ENCODE peak calls at places on chromosomes 7 and 10, in eight cellular contexts. Z is fibroblast of lung, I is AG09309, W is left lung, D is kidney epithelial cell, U is RWPE2, G is ascending aorta, K is psoas muscle. X is an unnamed sample.

GRCh38 chr10:30432631-30433285 is 1.2 kb upstream of the MAP3K8 start:
- DNase-seq in G (peak), I (no peak), D (no peak), U (no peak), K (no peak), W (peak), Z (peak), X (no peak)

GRCh38 chr7:157581740-157582139 is 244.9 kb downstream of the DNAJB6 start:
- DNase-seq in G (no peak), K (no peak), W (no peak), I (no peak), Z (no peak), U (no peak), D (no peak), X (no peak)

GRCh38 chr7:44307905-44308740 is 17.3 kb downstream of the CAMK2B start:
- DNase-seq in D (no peak), K (no peak), G (peak), I (no peak), W (peak), Z (no peak), U (no peak), X (peak)

GRCh38 chr7:47594406-47594805 is 12.5 kb upstream of the TNS3 start:
- DNase-seq in Z (no peak), U (no peak), G (no peak), I (no peak), D (no peak), W (no peak), K (no peak), X (no peak)

GRCh38 chr10:127962205-127962604 is 55.3 kb downstream of the PTPRE start:
- DNase-seq in G (no peak), Z (no peak), W (no peak), K (no peak), D (no peak), U (no peak), I (no peak), X (no peak)

GRCh38 chr7:128939075-128939860 is 1.5 kb downstream of the IRF5 start:
- DNase-seq in W (peak), Z (no peak), D (no peak), U (no peak), I (no peak), K (no peak), G (no peak), X (no peak)

GRCh38 chr7:46970131-46970430 is 611.8 kb downstream of the TNS3 start:
- DNase-seq in W (no peak), Z (no peak), K (no peak), U (no peak), G (no peak), I (no peak), D (no peak), X (no peak)

GRCh38 chr7:103031024-103031423 is 43.6 kb downstream of the FBXL13 start:
- DNase-seq in W (no peak), Z (no peak), G (no peak), I (no peak), U (no peak), D (no peak), K (no peak), X (no peak)

GRCh38 chr10:86155034-86155656 is 211.4 kb downstream of the GRID1 start:
- DNase-seq in U (no peak), W (no peak), G (no peak), I (no peak), K (no peak), D (no peak), Z (no peak), X (no peak)

GRCh38 chr10:98433881-98434732 is 12.6 kb downstream of the HPS1 start:
- DNase-seq in I (no peak), G (peak), K (no peak), D (peak), Z (peak), U (no peak), W (no peak), X (no peak)

GRCh38 chr10:56633876-56634452 is 272.9 kb upstream of the ZWINT start:
- DNase-seq in D (no peak), W (no peak), G (no peak), U (no peak), I (no peak), K (no peak), Z (no peak), X (no peak)

DNA sequence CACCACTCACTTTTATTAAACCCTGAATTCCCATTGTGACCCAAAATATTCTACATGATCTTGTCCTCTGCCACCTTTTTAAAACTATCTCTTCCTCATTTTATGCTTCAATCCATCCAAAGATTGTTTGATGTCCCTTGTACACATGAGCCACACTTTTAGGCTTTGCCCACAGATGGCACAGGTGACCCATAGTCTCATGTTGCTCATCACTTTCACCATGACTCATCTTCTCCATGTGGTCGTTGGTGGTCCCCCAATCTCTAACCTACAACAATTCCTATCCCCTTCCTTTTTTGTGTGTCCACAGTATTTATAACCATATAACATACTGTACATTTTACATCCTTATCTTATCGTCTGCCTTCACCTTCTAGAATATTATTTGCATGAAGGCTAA is 271.5 kb upstream of the ZWINT start:
- DNase-seq in Z (no peak), K (no peak), U (no peak), D (no peak), W (no peak), G (no peak), I (no peak), X (no peak)
- TF ChIP-seq CTCF in Z (no peak), K (no peak), U (no peak), D (no peak), W (no peak), G (no peak), I (no peak), X (no peak)

GRCh38 chr7:149735181-149735602 is 38.2 kb downstream of the ZNF467 start:
- DNase-seq in I (no peak), K (no peak), W (no peak), G (no peak), U (no peak), D (no peak), Z (no peak), X (no peak)
- TF ChIP-seq CTCF in I (no peak), K (no peak), W (no peak), G (no peak), U (no peak), D (no peak), Z (no peak), X (no peak)

DNA sequence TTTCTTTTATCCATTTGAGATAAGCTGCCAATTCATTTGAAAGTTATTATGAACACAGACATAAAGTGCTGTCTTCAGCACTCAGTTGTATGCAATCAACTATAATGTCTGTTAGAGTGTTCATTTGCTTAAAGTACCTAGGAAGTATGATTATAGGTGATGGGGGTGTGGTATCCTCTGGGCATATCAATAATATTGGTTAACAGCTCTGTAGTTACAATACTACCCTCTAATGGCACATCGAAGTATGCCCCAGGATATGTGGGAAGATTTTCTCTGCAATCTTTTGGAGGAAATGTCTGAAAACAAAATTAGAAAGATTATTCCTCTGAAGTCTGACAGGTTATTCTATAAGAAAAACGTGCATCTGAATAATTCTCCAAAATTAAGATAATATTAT is 429.7 kb downstream of the ARL4A start:
- DNase-seq in I (no peak), W (no peak), D (no peak), Z (peak), K (no peak), U (no peak), G (no peak), X (no peak)
- TF ChIP-seq CTCF in I (peak), W (no peak), D (peak), Z (peak), K (no peak), U (peak), G (no peak), X (no peak)

DNA sequence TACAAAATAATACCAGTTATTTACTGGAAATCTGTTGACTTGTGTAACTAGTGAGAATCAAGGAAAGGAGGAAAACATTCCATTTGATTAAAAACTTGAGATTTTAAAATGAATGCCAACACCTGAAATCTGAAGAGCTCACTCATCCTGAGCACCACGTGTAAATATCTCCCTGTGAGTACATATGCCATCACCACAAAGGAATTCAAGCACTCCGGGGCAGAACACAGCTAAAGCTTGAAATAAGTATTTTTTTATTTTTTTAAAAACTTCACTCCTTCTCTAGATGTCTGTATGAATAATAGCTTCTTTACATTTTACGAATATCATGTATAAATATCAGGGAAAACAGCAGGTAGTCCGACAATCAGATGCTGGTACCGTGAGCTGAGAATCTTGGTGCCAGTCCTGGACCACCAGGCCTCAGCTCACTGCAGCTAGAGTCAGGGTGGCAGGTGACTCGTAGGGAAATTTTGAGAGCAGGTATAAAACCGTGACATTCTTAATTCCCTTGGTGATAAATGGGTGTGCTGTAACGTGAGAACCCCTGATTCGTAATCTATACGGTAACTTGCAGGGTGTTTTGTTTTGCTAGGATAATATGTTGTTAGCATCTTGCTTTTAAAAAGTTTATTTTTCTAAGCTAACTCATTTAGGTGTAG is 12.7 kb downstream of the LMTK2 start:
- DNase-seq in G (no peak), K (no peak), Z (peak), I (peak), W (no peak), U (no peak), D (peak), X (no peak)
- TF ChIP-seq CTCF in G (no peak), K (no peak), Z (no peak), I (no peak), W (no peak), U (no peak), D (no peak), X (no peak)

GRCh38 chr10:16520900-16521299 is 779 bp downstream of the C1QL3 start:
- DNase-seq in Z (peak), D (no peak), I (no peak), W (no peak), U (no peak), K (no peak), G (peak), X (no peak)
- TF ChIP-seq CTCF in Z (peak), D (peak), I (peak), W (no peak), U (peak), K (no peak), G (peak), X (no peak)

GRCh38 chr7:32206987-32207386 is 136.8 kb upstream of the PDE1C start:
- DNase-seq in W (no peak), I (no peak), U (no peak), G (no peak), D (no peak), Z (peak), K (no peak), X (no peak)
- TF ChIP-seq CTCF in W (no peak), I (peak), U (peak), G (no peak), D (peak), Z (peak), K (no peak), X (no peak)

DNA sequence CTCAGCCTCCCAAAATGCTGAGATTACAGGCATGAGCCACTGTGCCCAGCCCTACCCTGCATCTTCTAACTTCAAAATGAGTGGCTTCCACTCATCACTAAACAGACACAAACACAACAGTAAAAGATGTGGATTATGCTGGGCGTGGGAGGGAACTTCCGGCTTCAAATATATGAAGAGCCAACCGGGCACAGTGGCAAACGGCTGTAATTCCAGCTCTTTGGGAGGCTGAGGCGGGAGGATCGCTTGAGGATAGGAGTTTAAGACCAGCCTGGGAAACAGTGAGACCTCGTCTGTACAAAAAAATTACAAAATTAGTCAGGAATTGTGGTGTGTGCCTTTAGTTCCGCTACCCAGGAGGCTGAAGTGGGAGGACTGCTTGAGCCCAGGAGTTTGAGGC is 92.2 kb upstream of the GNA12 start:
- DNase-seq in K (no peak), D (no peak), U (peak), W (peak), Z (no peak), G (no peak), I (no peak), X (no peak)
- TF ChIP-seq CTCF in K (no peak), D (no peak), U (no peak), W (no peak), Z (no peak), G (no peak), I (no peak), X (no peak)

DNA sequence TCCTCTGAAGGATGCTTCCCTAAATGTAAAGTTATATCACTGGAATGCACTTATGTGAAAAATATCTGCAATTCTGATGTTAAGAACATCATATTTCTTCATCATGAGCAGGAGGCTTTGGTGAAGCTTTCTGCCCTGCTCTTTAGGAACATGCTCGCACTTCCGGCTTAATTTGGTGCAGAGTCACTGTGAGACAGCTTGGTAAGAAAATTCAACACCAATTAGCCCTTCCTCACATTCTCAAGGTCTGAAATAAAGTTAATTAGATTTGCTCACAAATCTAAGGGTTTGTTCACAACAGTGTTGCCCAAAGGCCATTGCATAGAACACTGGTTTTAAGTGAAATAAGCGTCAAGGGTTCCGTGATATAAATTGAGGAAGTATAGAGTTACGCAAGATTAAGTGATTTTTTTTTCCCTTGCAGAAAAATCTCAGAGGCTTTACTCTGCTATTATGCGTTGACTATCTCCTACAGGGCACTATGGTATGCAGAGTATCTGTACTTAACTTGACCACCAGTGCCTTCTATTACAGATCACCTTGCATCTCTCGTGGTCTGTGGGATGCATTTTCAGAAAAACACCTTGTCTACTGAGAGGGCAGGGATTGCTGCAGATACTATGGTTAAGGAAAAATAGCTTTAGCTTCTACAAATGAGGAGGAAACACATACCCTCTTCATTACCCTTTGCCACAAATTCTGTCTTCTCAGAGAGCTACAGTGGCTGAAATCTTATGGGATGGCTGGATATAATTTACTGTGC is 953.9 kb downstream of the TYW1 start:
- DNase-seq in I (no peak), U (no peak), K (no peak), D (no peak), W (no peak), Z (no peak), G (no peak), X (no peak)
- TF ChIP-seq CTCF in I (no peak), U (no peak), K (no peak), D (no peak), W (no peak), Z (no peak), G (no peak), X (no peak)